ENCODE peak calls at places on chromosomes 16 and 17, in eight cellular contexts. X is omental fat pad, I is hepatocyte, J is Calu3, T is ACHN, P is NCI-H1092 treated with DMSO at 0.1 percent for 48 hours, F is GM13976, W is anterior cingulate cortex. H is an unnamed sample.

GRCh38 chr17:38745545-38745944 is 2.6 kb downstream of the PCGF2 start:
- DNase-seq in I (peak), X (no peak), J (no peak), W (no peak), F (no peak), P (peak), T (no peak), H (peak)

GRCh38 chr16:1732071-1732470 is 26.1 kb downstream of the MAPK8IP3 start:
- DNase-seq in W (no peak), X (no peak), F (no peak), T (no peak), J (no peak), I (no peak), P (no peak), H (no peak)

GRCh38 chr17:28182559-28182958 is 136.4 kb upstream of the TMEM97 start:
- DNase-seq in T (no peak), P (no peak), I (no peak), X (no peak), W (no peak), F (no peak), J (no peak), H (no peak)

GRCh38 chr16:89593841-89594240 is 18.3 kb downstream of the CPNE7 start:
- DNase-seq in X (no peak), T (no peak), I (no peak), W (no peak), F (no peak), P (no peak), J (no peak), H (no peak)

GRCh38 chr16:11045846-11046245 is 101.5 kb downstream of the CLEC16A start:
- DNase-seq in X (no peak), T (no peak), W (no peak), F (no peak), J (no peak), I (no peak), P (no peak), H (no peak)

GRCh38 chr17:73952498-73953205 is 250.8 kb upstream of the RPL38 start:
- DNase-seq in I (peak), W (peak), P (peak), X (no peak), J (peak), F (peak), T (no peak), H (peak)

GRCh38 chr17:55263565-55264272 is 1.0 kb upstream of the HLF start:
- DNase-seq in I (no peak), F (no peak), P (no peak), J (no peak), T (no peak), X (no peak), W (no peak), H (no peak)

GRCh38 chr16:1645914-1646525 is 32.1 kb upstream of the JPT2 start:
- DNase-seq in F (no peak), I (peak), P (no peak), X (no peak), J (no peak), T (peak), W (peak), H (no peak)

GRCh38 chr17:79619636-79620206 is 8.9 kb upstream of the RBFOX3 start:
- DNase-seq in J (no peak), I (no peak), W (no peak), P (no peak), F (no peak), T (no peak), X (peak), H (no peak)

H was measured in frontal cortex.